ENCODE peak calls at places on chromosome X, in eight cellular contexts. T is MM.1S, Q is NCI-H2081, G is T-helper 2 cell, P is T-helper 1 cell, S is AG09309, A is GM18507, D is left ventricle myocardium inferior. M is an unnamed sample.

GRCh38 chrX:16882702-16883486 is 12.7 kb upstream of the RBBP7 start:
- DNase-seq in T (peak; percentile 74), Q (peak; percentile 81), G (peak; percentile 42), P (no peak), S (peak; percentile 17), A (no peak), D (peak; percentile 50), M (peak; percentile 73)

GRCh38 chrX:143781103-143781502 is 60.6 kb upstream of the SPANXN2 start:
- DNase-seq in T (no peak), Q (no peak), G (no peak), P (no peak), S (no peak), A (no peak), D (no peak), M (no peak)

GRCh38 chrX:47807548-47807947 is 29.2 kb upstream of the ZNF81 start:
- DNase-seq in T (no peak), Q (no peak), G (no peak), P (no peak), S (no peak), A (no peak), D (no peak), M (no peak)

GRCh38 chrX:56800801-56801200 is 71.8 kb downstream of the NBDY start:
- DNase-seq in T (peak; percentile 61), Q (no peak), G (peak; percentile 38), P (peak; percentile 12), S (no peak), A (no peak), D (no peak), M (no peak)

GRCh38 chrX:6910218-6910617 is 237.3 kb upstream of the STS start:
- DNase-seq in T (no peak), Q (no peak), G (no peak), P (no peak), S (no peak), A (no peak), D (no peak), M (no peak)

GRCh38 chrX:71454222-71454621 is 78.7 kb upstream of the OGT start:
- DNase-seq in T (no peak), Q (no peak), G (no peak), P (no peak), S (no peak), A (no peak), D (no peak), M (no peak)

GRCh38 chrX:86295293-86295692 is 147.0 kb downstream of the DACH2 start:
- DNase-seq in T (peak; percentile 23), Q (no peak), G (no peak), P (no peak), S (no peak), A (no peak), D (no peak), M (no peak)

GRCh38 chrX:110145854-110146253 is 142.9 kb downstream of the TMEM164 start:
- DNase-seq in T (peak; percentile 30), Q (peak; percentile 23), G (no peak), P (no peak), S (no peak), A (no peak), D (no peak), M (no peak)

GRCh38 chrX:49106930-49107329 is 16.6 kb downstream of the GPKOW start:
- DNase-seq in T (no peak), Q (no peak), G (no peak), P (no peak), S (peak; percentile 8), A (no peak), D (peak; percentile 14), M (no peak)

GRCh38 chrX:40996886-40997530 is 88.2 kb upstream of the USP9X start:
- DNase-seq in T (no peak), Q (no peak), G (no peak), P (no peak), S (peak; percentile 42), A (no peak), D (no peak), M (no peak)

GRCh38 chrX:132957211-132958085 is 981 bp downstream of the HS6ST2 start:
- DNase-seq in T (no peak), Q (no peak), G (peak; percentile 11), P (no peak), S (no peak), A (no peak), D (no peak), M (no peak)

M was measured in Right ventricle myocardium inferior.